ENCODE peak calls at places on chromosomes 16 and 17, in eight cellular contexts. J is endodermal cell, G is HCEC 1CT, Q is heart right ventricle, L is pulmonary artery endothelial cell, M is NAMALWA, F is astrocyte of the spinal cord, Z is PC-9. D is an unnamed sample.

GRCh38 chr17:412211-413015 is 59.8 kb upstream of the RPH3AL start:
- DNase-seq in F (peak), Q (peak), L (no peak), Z (no peak), G (peak), J (peak), M (peak), D (no peak)

GRCh38 chr16:71919033-71919432 is 23.7 kb downstream of the IST1 start:
- DNase-seq in L (no peak), F (no peak), G (no peak), Q (no peak), M (no peak), J (no peak), Z (no peak), D (no peak)

GRCh38 chr17:4204676-4205075 is 59.1 kb downstream of the ANKFY1 start:
- DNase-seq in Z (no peak), Q (no peak), J (no peak), L (peak), M (no peak), G (peak), F (peak), D (peak)

GRCh38 chr17:353838-354234 is 1.2 kb upstream of the RPH3AL start:
- DNase-seq in Q (no peak), F (no peak), G (no peak), J (no peak), L (no peak), Z (no peak), M (no peak), D (no peak)

GRCh38 chr16:21659124-21659523 is 4.6 kb upstream of the OTOA start:
- DNase-seq in M (no peak), F (no peak), J (no peak), Z (no peak), L (no peak), Q (no peak), G (no peak), D (no peak)

GRCh38 chr17:39813631-39814030 is 50.5 kb downstream of the IKZF3 start:
- DNase-seq in Q (no peak), Z (no peak), M (no peak), L (no peak), F (no peak), G (no peak), J (no peak), D (no peak)

GRCh38 chr16:27083861-27084261 is 17.1 kb downstream of the C16orf82 start:
- DNase-seq in Q (peak), L (no peak), G (no peak), M (peak), J (peak), F (no peak), Z (no peak), D (no peak)

GRCh38 chr16:30605148-30605547 is 5.0 kb downstream of the ZNF689 start:
- DNase-seq in G (no peak), Q (no peak), J (no peak), Z (no peak), M (no peak), L (no peak), F (no peak), D (no peak)

GRCh38 chr16:67547423-67548264 is 14.7 kb upstream of the CTCF start:
- DNase-seq in Z (no peak), L (no peak), G (no peak), Q (no peak), F (no peak), M (peak), J (no peak), D (no peak)

GRCh38 chr16:47851026-47851610 is 304.7 kb downstream of the ABCC12 start:
- DNase-seq in F (no peak), G (no peak), L (no peak), M (no peak), Q (no peak), J (no peak), Z (no peak), D (no peak)

GRCh38 chr16:291539-291938 is 8.6 kb downstream of the PDIA2 start:
- DNase-seq in Q (no peak), F (no peak), G (no peak), J (no peak), M (no peak), L (no peak), Z (no peak), D (no peak)

GRCh38 chr17:15890279-15890892 is 54.5 kb upstream of the ADORA2B start:
- DNase-seq in L (no peak), J (no peak), G (no peak), M (no peak), Q (no peak), Z (no peak), F (no peak), D (no peak)

GRCh38 chr17:64240261-64240740 is 22.8 kb downstream of the TEX2 start:
- DNase-seq in G (no peak), F (no peak), Q (no peak), L (no peak), Z (no peak), M (no peak), J (peak), D (peak)

GRCh38 chr17:6070280-6070894 is at the start of gene WSCD1:
- DNase-seq in M (no peak), Z (no peak), Q (no peak), F (no peak), G (no peak), J (peak), L (no peak), D (no peak)

GRCh38 chr16:964696-965395 is 5.9 kb downstream of the LMF1 start:
- DNase-seq in L (no peak), M (no peak), Q (no peak), Z (no peak), G (peak), F (no peak), J (no peak), D (no peak)

GRCh38 chr17:15240617-15241016 is 24.5 kb downstream of the PMP22 start:
- DNase-seq in L (no peak), Z (no peak), Q (no peak), M (no peak), J (no peak), G (no peak), F (no peak), D (no peak)

GRCh38 chr16:79092846-79093245 is 507.7 kb downstream of the MAF start:
- DNase-seq in L (no peak), M (no peak), F (no peak), G (no peak), J (no peak), Z (no peak), Q (no peak), D (no peak)

GRCh38 chr16:53456625-53457024 is 22.4 kb downstream of the RBL2 start:
- DNase-seq in Q (no peak), L (no peak), Z (no peak), J (no peak), F (no peak), M (no peak), G (no peak), D (no peak)